ENCODE peak calls at places on chromosomes 11 and 22, in five cellular contexts. One of them, this sample, is unnamed.

GRCh38 chr11:69546735-69547370 is 65.4 kb downstream of the LINC01488 start:
- DNase-seq in GDM1: no peak
- DNase-seq in osteocyte: no peak
- DNase-seq in islet precursor cell: no peak
- DNase-seq in brain microvascular endothelial cell: no peak
- DNase-seq in this sample: peak

GRCh38 chr11:67416416-67417335 is 1.2 kb downstream of the CARNS1 start:
- DNase-seq in GDM1: peak
- DNase-seq in osteocyte: no peak
- DNase-seq in islet precursor cell: no peak
- DNase-seq in brain microvascular endothelial cell: no peak
- DNase-seq in this sample: no peak

GRCh38 chr11:848380-848931 is 5.8 kb downstream of the TSPAN4 start:
- DNase-seq in GDM1: no peak
- DNase-seq in osteocyte: no peak
- DNase-seq in islet precursor cell: no peak
- DNase-seq in brain microvascular endothelial cell: no peak
- DNase-seq in this sample: no peak

GRCh38 chr11:111327908-111328624 is 29.7 kb downstream of the POU2AF3 start:
- DNase-seq in GDM1: no peak
- DNase-seq in osteocyte: no peak
- DNase-seq in islet precursor cell: no peak
- DNase-seq in brain microvascular endothelial cell: no peak
- DNase-seq in this sample: peak

GRCh38 chr22:36104435-36104834 is 56.1 kb downstream of the APOL3 start:
- DNase-seq in GDM1: no peak
- DNase-seq in osteocyte: no peak
- DNase-seq in islet precursor cell: no peak
- DNase-seq in brain microvascular endothelial cell: no peak
- DNase-seq in this sample: no peak

GRCh38 chr11:11155962-11156815 is 196.9 kb downstream of the CSNK2A3 start:
- DNase-seq in GDM1: no peak
- DNase-seq in osteocyte: no peak
- DNase-seq in islet precursor cell: peak
- DNase-seq in brain microvascular endothelial cell: no peak
- DNase-seq in this sample: no peak

GRCh38 chr11:131638889-131639288 is 268.5 kb downstream of the NTM start:
- DNase-seq in GDM1: no peak
- DNase-seq in osteocyte: no peak
- DNase-seq in islet precursor cell: no peak
- DNase-seq in brain microvascular endothelial cell: no peak
- DNase-seq in this sample: no peak

GRCh38 chr11:46333129-46333947 is 13.9 kb upstream of the DGKZ start:
- DNase-seq in GDM1: no peak
- DNase-seq in osteocyte: no peak
- DNase-seq in islet precursor cell: peak
- DNase-seq in brain microvascular endothelial cell: no peak
- DNase-seq in this sample: no peak

GRCh38 chr11:60768202-60768601 is 11.5 kb downstream of the MS4A15 start:
- DNase-seq in GDM1: no peak
- DNase-seq in osteocyte: no peak
- DNase-seq in islet precursor cell: no peak
- DNase-seq in brain microvascular endothelial cell: no peak
- DNase-seq in this sample: no peak

GRCh38 chr22:35367331-35367886 is 13.5 kb upstream of the HMOX1 start:
- DNase-seq in GDM1: no peak
- DNase-seq in osteocyte: no peak
- DNase-seq in islet precursor cell: no peak
- DNase-seq in brain microvascular endothelial cell: no peak
- DNase-seq in this sample: no peak

GRCh38 chr11:31818874-31819331 is 7.8 kb upstream of the PAX6 start:
- DNase-seq in GDM1: no peak
- DNase-seq in osteocyte: peak
- DNase-seq in islet precursor cell: no peak
- DNase-seq in brain microvascular endothelial cell: no peak
- DNase-seq in this sample: no peak

GRCh38 chr11:2314525-2315394 is 12.9 kb downstream of the TSPAN32 start:
- DNase-seq in GDM1: no peak
- DNase-seq in osteocyte: peak
- DNase-seq in islet precursor cell: no peak
- DNase-seq in brain microvascular endothelial cell: peak
- DNase-seq in this sample: peak

GRCh38 chr11:126149759-126150236 is 61.7 kb downstream of the RPUSD4 start:
- DNase-seq in GDM1: peak
- DNase-seq in osteocyte: no peak
- DNase-seq in islet precursor cell: peak
- DNase-seq in brain microvascular endothelial cell: no peak
- DNase-seq in this sample: no peak

GRCh38 chr11:26820739-26821138 is 98.9 kb upstream of the SLC5A12 start:
- DNase-seq in GDM1: no peak
- DNase-seq in osteocyte: no peak
- DNase-seq in islet precursor cell: no peak
- DNase-seq in brain microvascular endothelial cell: no peak
- DNase-seq in this sample: no peak

GRCh38 chr22:20118572-20119020 is 1.6 kb upstream of the TRMT2A start:
- DNase-seq in GDM1: no peak
- DNase-seq in osteocyte: no peak
- DNase-seq in islet precursor cell: no peak
- DNase-seq in brain microvascular endothelial cell: no peak
- DNase-seq in this sample: no peak

GRCh38 chr11:69485337-69486041 is 4.0 kb downstream of the LINC01488 start:
- DNase-seq in GDM1: no peak
- DNase-seq in osteocyte: no peak
- DNase-seq in islet precursor cell: peak
- DNase-seq in brain microvascular endothelial cell: no peak
- DNase-seq in this sample: no peak

GRCh38 chr22:23117890-23118646 is 23.7 kb downstream of the RSPH14 start:
- DNase-seq in GDM1: no peak
- DNase-seq in osteocyte: no peak
- DNase-seq in islet precursor cell: peak
- DNase-seq in brain microvascular endothelial cell: no peak
- DNase-seq in this sample: no peak

GRCh38 chr11:124627546-124627945 is 4.9 kb downstream of the TBRG1 start:
- DNase-seq in GDM1: no peak
- DNase-seq in osteocyte: no peak
- DNase-seq in islet precursor cell: no peak
- DNase-seq in brain microvascular endothelial cell: no peak
- DNase-seq in this sample: no peak

GRCh38 chr11:69911310-69912160 is 92.3 kb upstream of the FGF3 start:
- DNase-seq in GDM1: no peak
- DNase-seq in osteocyte: no peak
- DNase-seq in islet precursor cell: peak
- DNase-seq in brain microvascular endothelial cell: no peak
- DNase-seq in this sample: peak

GRCh38 chr11:75339685-75340409 is 11.6 kb downstream of the ARRB1 start:
- DNase-seq in GDM1: no peak
- DNase-seq in osteocyte: no peak
- DNase-seq in islet precursor cell: peak
- DNase-seq in brain microvascular endothelial cell: no peak
- DNase-seq in this sample: peak

GRCh38 chr22:46681010-46681409 is 57.0 kb downstream of the CERK start:
- DNase-seq in GDM1: no peak
- DNase-seq in osteocyte: no peak
- DNase-seq in islet precursor cell: no peak
- DNase-seq in brain microvascular endothelial cell: no peak
- DNase-seq in this sample: no peak